ENCODE peak calls at places on chromosomes 13 and 19, in ten cellular contexts. I is astrocyte of the hippocampus, Y is WTC11, P is COR-L47, D is GM12892, T is ELR, H is adrenal gland, E is NCI-H510A, A is SHP77, O is NCI-H1930. Z is an unnamed sample.

GRCh38 chr19:58154287-58154678 is 3.7 kb upstream of the ZNF329 start:
- DNase-seq in T (peak; percentile 83), H (peak; percentile 76), I (peak; percentile 64), P (no peak), O (no peak), E (no peak), D (no peak), Y (peak; percentile 13), A (no peak), Z (no peak)

GRCh38 chr13:76516013-76516412 is 370.2 kb downstream of the KCTD12 start:
- DNase-seq in P (no peak), T (peak; percentile 93), I (peak; percentile 68), E (no peak), O (no peak), Y (no peak), H (no peak), A (no peak), D (no peak), Z (no peak)

GRCh38 chr19:45514376-45515051 is 7.2 kb downstream of the VASP start:
- DNase-seq in H (no peak), T (no peak), A (no peak), P (no peak), Y (no peak), I (no peak), D (no peak), O (no peak), E (no peak), Z (no peak)

GRCh38 chr13:99542788-99543406 is 41.6 kb downstream of the TM9SF2 start:
- DNase-seq in H (no peak), I (no peak), E (no peak), Y (no peak), T (no peak), P (no peak), O (no peak), D (peak; percentile 40), A (no peak), Z (no peak)

GRCh38 chr19:37951816-37952210 is 44.8 kb downstream of the SIPA1L3 start:
- DNase-seq in O (no peak), Y (no peak), H (no peak), P (no peak), T (no peak), D (no peak), A (no peak), E (no peak), I (no peak), Z (no peak)

GRCh38 chr19:45428385-45429231 is 4.9 kb upstream of the ERCC1 start:
- DNase-seq in D (no peak), T (peak; percentile 67), E (no peak), Y (peak; percentile 78), O (peak; percentile 25), A (no peak), P (no peak), I (peak; percentile 75), H (no peak), Z (no peak)

GRCh38 chr13:112617754-112618375 is 29.9 kb upstream of the TUBGCP3 start:
- DNase-seq in O (no peak), H (peak; percentile 45), A (no peak), Y (no peak), P (no peak), D (no peak), E (no peak), T (no peak), I (no peak), Z (no peak)

GRCh38 chr13:114077121-114077937 is 55.1 kb downstream of the RASA3 start:
- DNase-seq in P (no peak), H (peak; percentile 46), I (no peak), D (no peak), E (no peak), O (no peak), Y (no peak), T (no peak), A (no peak), Z (no peak)

GRCh38 chr13:94298346-94298745 is 181.1 kb downstream of the DCT start:
- DNase-seq in Y (no peak), D (no peak), T (no peak), I (no peak), E (no peak), H (no peak), A (no peak), O (no peak), P (no peak), Z (no peak)

GRCh38 chr13:104389722-104390121 is 1323.5 kb upstream of the SLC10A2 start:
- DNase-seq in I (no peak), T (no peak), D (no peak), E (no peak), O (no peak), P (no peak), A (no peak), H (no peak), Y (no peak), Z (no peak)

GRCh38 chr19:55085923-55086715 is 10.4 kb downstream of the EPS8L1 start:
- DNase-seq in I (no peak), T (no peak), Y (peak; percentile 47), D (no peak), P (no peak), O (no peak), E (no peak), A (no peak), H (no peak), Z (no peak)

GRCh38 chr13:93847162-93847561 is 620.6 kb downstream of the GPC6 start:
- DNase-seq in Y (no peak), T (peak; percentile 79), H (no peak), A (no peak), P (no peak), O (no peak), D (no peak), E (no peak), I (peak; percentile 58), Z (no peak)

GRCh38 chr19:45578861-45579260 is 5.7 kb downstream of the OPA3 start:
- DNase-seq in E (no peak), T (no peak), O (no peak), H (no peak), D (no peak), I (no peak), A (no peak), Y (no peak), P (no peak), Z (no peak)

GRCh38 chr13:46817081-46817480 is 20.1 kb upstream of the ESD start:
- DNase-seq in H (no peak), T (no peak), A (no peak), O (no peak), D (no peak), I (no peak), P (no peak), E (no peak), Y (no peak), Z (no peak)

GRCh38 chr19:15296841-15297415 is 35.4 kb downstream of the BRD4 start:
- DNase-seq in P (no peak), O (no peak), Y (no peak), I (no peak), E (no peak), D (no peak), H (no peak), A (no peak), T (no peak), Z (no peak)

GRCh38 chr19:50894478-50895356 is 16.5 kb downstream of the KLK4 start:
- DNase-seq in H (no peak), T (no peak), I (no peak), Y (no peak), O (no peak), E (no peak), A (no peak), P (no peak), D (no peak), Z (no peak)

GRCh38 chr19:5588441-5588840 is 20.7 kb upstream of the TINCR start:
- DNase-seq in O (no peak), E (no peak), P (no peak), H (peak; percentile 78), A (no peak), D (no peak), I (peak; percentile 72), T (no peak), Y (no peak), Z (no peak)

GRCh38 chr13:95207769-95208366 is 93.4 kb downstream of the ABCC4 start:
- DNase-seq in P (no peak), Y (no peak), A (no peak), I (no peak), O (no peak), E (no peak), T (no peak), D (no peak), H (no peak), Z (no peak)

GRCh38 chr13:21338156-21338555 is 120.9 kb downstream of the ZDHHC20 start:
- DNase-seq in T (peak; percentile 21), H (no peak), E (peak; percentile 24), Y (no peak), O (no peak), A (no peak), P (no peak), D (no peak), I (no peak), Z (no peak)

GRCh38 chr19:14562660-14563589 is 8.9 kb downstream of the NDUFB7 start:
- DNase-seq in Y (peak; percentile 53), I (no peak), D (no peak), O (no peak), T (no peak), H (no peak), A (no peak), P (no peak), E (no peak), Z (no peak)

GRCh38 chr19:2055871-2056809 is 5.1 kb upstream of the MKNK2 start:
- DNase-seq in Y (no peak), P (peak; percentile 25), A (peak; percentile 49), T (peak; percentile 73), H (peak; percentile 78), O (no peak), I (peak; percentile 53), E (peak; percentile 44), D (no peak), Z (peak; percentile 32)

GRCh38 chr19:34317311-34317927 is 47.6 kb upstream of the GPI start:
- DNase-seq in O (no peak), A (no peak), T (peak; percentile 37), I (no peak), Y (no peak), P (no peak), E (no peak), H (peak; percentile 60), D (no peak), Z (no peak)

GRCh38 chr13:86601351-86601750 is 802.1 kb upstream of the SLITRK6 start:
- DNase-seq in A (no peak), H (no peak), O (no peak), E (no peak), P (no peak), T (peak; percentile 74), D (no peak), I (peak; percentile 57), Y (no peak), Z (no peak)

GRCh38 chr19:31378404-31378803 is 29.2 kb upstream of the TSHZ3 start:
- DNase-seq in A (peak; percentile 85), Y (no peak), I (peak; percentile 79), E (no peak), D (no peak), H (no peak), O (no peak), P (no peak), T (peak; percentile 71), Z (no peak)

GRCh38 chr19:5925830-5926459 is 11.9 kb downstream of the CAPS start:
- DNase-seq in O (no peak), H (no peak), A (no peak), T (no peak), D (no peak), E (no peak), Y (no peak), I (no peak), P (no peak), Z (no peak)

Z was measured in NCI-H1436.